ENCODE peak calls at places on chromosomes 1 and 21, in ten cellular contexts. Z is A673, J is GM10248, N is H9, A is A549, F is lung, O is fibroblast of mammary gland, C is cardiac muscle cell, P is left ventricle myocardium inferior, K is AG09319. L is an unnamed sample.

GRCh38 chr1:211155040-211155439 is 21.1 kb upstream of the KCNH1 start:
- DNase-seq in Z (peak; percentile 55), J (no peak), N (no peak), A (no peak), F (no peak), O (peak; percentile 40), C (no peak), P (no peak), K (no peak), L (no peak)

GRCh38 chr1:198528376-198528775 is 12.1 kb downstream of the ATP6V1G3 start:
- DNase-seq in Z (peak; percentile 46), J (no peak), N (no peak), A (no peak), F (no peak), O (peak; percentile 26), C (peak; percentile 69), P (no peak), K (no peak), L (no peak)

GRCh38 chr21:26116456-26117011 is 54.0 kb downstream of the APP start:
- DNase-seq in Z (peak; percentile 87), J (no peak), N (no peak), A (no peak), F (no peak), O (peak; percentile 82), C (peak; percentile 73), P (no peak), K (peak; percentile 50), L (no peak)

GRCh38 chr1:101312192-101312591 is 75.4 kb downstream of the S1PR1 start:
- DNase-seq in Z (no peak), J (peak; percentile 22), N (no peak), A (no peak), F (no peak), O (no peak), C (no peak), P (no peak), K (no peak), L (no peak)

GRCh38 chr21:45393021-45393420 is 11.9 kb upstream of the COL18A1 start:
- DNase-seq in Z (no peak), J (no peak), N (no peak), A (no peak), F (no peak), O (no peak), C (no peak), P (peak; percentile 10), K (no peak), L (peak; percentile 46)

GRCh38 chr1:178916448-178917174 is 45.7 kb upstream of the ANGPTL1 start:
- DNase-seq in Z (no peak), J (no peak), N (no peak), A (no peak), F (no peak), O (no peak), C (peak; percentile 53), P (no peak), K (no peak), L (no peak)

GRCh38 chr1:1539310-1540014 is 962 bp downstream of the TMEM240 start:
- DNase-seq in Z (no peak), J (no peak), N (peak; percentile 61), A (no peak), F (no peak), O (peak; percentile 44), C (peak; percentile 56), P (peak; percentile 38), K (no peak), L (peak; percentile 65)

GRCh38 chr1:6143392-6143791 is 36.7 kb downstream of the CHD5 start:
- DNase-seq in Z (no peak), J (no peak), N (no peak), A (no peak), F (no peak), O (no peak), C (no peak), P (no peak), K (no peak), L (no peak)

GRCh38 chr1:100585774-100586173 is 47.8 kb downstream of the GPR88 start:
- DNase-seq in Z (no peak), J (no peak), N (no peak), A (no peak), F (no peak), O (peak; percentile 58), C (peak; percentile 65), P (no peak), K (no peak), L (no peak)

GRCh38 chr1:234592240-234592639 is 17.7 kb downstream of the IRF2BP2 start:
- DNase-seq in Z (no peak), J (no peak), N (no peak), A (no peak), F (no peak), O (no peak), C (no peak), P (no peak), K (no peak), L (no peak)

GRCh38 chr1:53568540-53568939 is 109.3 kb downstream of the DMRTB1 start:
- DNase-seq in Z (no peak), J (no peak), N (no peak), A (no peak), F (no peak), O (no peak), C (no peak), P (no peak), K (no peak), L (no peak)

DNA sequence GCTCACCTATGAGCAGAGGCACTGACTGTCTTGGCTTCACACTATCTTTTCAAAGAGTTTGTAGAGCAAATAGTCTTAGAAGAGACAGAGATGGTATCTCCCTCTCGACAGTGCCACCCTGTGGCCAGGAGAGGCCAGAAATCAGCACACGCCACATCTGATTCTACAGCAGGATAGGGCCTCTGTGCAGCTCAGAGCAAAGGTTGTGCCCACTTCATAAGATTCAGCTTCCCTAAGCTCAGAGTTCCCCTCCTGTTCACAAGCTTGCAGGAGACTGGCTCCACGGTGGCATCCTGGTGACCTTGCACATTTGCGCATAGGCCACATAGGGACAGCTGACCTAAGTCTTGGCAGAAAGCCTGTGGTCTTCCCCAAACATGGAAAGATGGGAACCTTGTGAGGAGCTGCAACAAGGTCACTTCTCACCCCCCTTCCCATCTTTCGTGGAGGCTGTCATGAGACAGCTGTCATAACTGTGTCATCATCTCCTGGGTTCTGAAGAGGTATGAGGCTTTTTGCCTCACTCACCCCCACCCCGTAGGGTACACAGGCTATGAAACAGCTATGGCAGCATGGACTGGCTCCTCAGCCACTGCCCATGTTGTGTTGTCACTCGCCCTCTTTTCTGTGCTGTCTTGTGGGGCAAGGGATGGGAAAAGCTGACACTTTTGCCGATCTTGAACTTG is 3.0 kb downstream of the ITLN2 start:
- DNase-seq in Z (peak; percentile 72), J (peak; percentile 80), N (peak; percentile 76), A (peak; percentile 70), F (peak; percentile 64), O (peak; percentile 49), C (peak; percentile 84), P (peak; percentile 40), K (peak; percentile 0), L (peak; percentile 58)
- TF ChIP-seq CTCF in Z (peak; percentile 89), J (peak; percentile 87), N (peak; percentile 87), A (peak; percentile 73), F (peak; percentile 61), O (peak; percentile 75), C (peak; percentile 79), P (peak; percentile 66), K (peak; percentile 60), L (peak; percentile 65)

GRCh38 chr1:153771841-153772593 is 3.2 kb upstream of the SLC27A3 start:
- DNase-seq in Z (peak; percentile 39), J (no peak), N (peak; percentile 76), A (peak; percentile 25), F (no peak), O (no peak), C (no peak), P (no peak), K (no peak), L (peak; percentile 76)
- TF ChIP-seq CTCF in Z (peak; percentile 65), J (peak; percentile 17), N (peak; percentile 66), A (peak; percentile 52), F (no peak), O (peak; percentile 52), C (peak; percentile 53), P (peak; percentile 69), K (peak; percentile 32), L (peak; percentile 46)

DNA sequence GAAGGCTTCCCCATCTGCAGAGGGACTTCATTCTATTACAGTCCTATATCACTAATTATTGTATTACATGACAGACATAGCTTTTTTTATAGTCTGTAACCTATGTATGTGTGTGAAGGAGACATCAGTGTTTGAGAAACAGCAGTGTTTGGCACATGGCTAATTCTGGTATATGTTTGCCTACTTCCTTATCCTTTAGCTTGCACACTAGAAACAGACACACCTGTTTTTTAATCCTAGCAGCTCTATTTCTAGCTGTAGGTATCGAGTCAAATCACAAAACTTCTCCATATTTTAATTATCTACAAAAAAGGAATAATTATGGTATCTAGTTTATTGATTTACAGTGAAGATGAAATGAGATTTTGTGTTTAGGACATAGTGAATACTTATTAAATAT is 129.4 kb upstream of the CACYBP start:
- DNase-seq in Z (no peak), J (no peak), N (no peak), A (no peak), F (no peak), O (no peak), C (no peak), P (no peak), K (no peak), L (no peak)
- TF ChIP-seq CTCF in Z (no peak), J (no peak), N (no peak), A (no peak), F (no peak), O (no peak), C (no peak), P (no peak), K (no peak), L (no peak)

GRCh38 chr1:48556161-48556850 is 84.3 kb upstream of the SPATA6 start:
- DNase-seq in Z (no peak), J (no peak), N (no peak), A (no peak), F (no peak), O (no peak), C (no peak), P (no peak), K (no peak), L (no peak)

GRCh38 chr1:48552903-48553626 is 81.1 kb upstream of the SPATA6 start:
- DNase-seq in Z (no peak), J (no peak), N (no peak), A (no peak), F (no peak), O (no peak), C (no peak), P (no peak), K (no peak), L (no peak)

GRCh38 chr1:48547521-48547920 is 75.5 kb upstream of the SPATA6 start:
- DNase-seq in Z (no peak), J (no peak), N (no peak), A (no peak), F (no peak), O (no peak), C (no peak), P (no peak), K (no peak), L (no peak)

GRCh38 chr1:48555271-48555670 is 83.3 kb upstream of the SPATA6 start:
- DNase-seq in Z (no peak), J (no peak), N (no peak), A (no peak), F (no peak), O (no peak), C (no peak), P (no peak), K (no peak), L (no peak)

DNA sequence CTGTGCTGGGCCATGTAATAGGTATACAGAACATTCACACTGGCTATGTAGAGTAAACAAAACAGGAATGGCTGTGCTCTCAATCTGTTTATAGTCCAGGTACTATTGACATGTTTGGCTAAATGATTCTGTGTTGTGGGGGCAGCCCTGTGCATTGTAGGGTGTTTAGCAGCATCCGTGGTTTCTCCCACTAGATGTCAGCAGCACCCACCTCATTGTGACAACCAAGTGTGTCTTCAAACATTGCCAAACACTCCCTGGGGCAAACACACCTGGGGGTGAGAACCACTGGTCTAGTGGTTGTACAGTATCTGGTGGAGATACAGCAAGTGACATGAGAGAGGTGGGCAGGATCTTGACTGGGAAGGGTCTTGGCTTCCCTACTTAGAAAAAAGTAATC is 80.4 kb upstream of the SPATA6 start:
- DNase-seq in Z (peak; percentile 24), J (no peak), N (peak; percentile 36), A (peak; percentile 12), F (no peak), O (peak; percentile 12), C (peak; percentile 6), P (no peak), K (no peak), L (no peak)
- TF ChIP-seq CTCF in Z (peak; percentile 45), J (peak; percentile 28), N (peak; percentile 58), A (peak; percentile 21), F (no peak), O (peak; percentile 29), C (peak; percentile 18), P (peak; percentile 53), K (peak; percentile 12), L (no peak)

L was measured in nephron progenitor cell.